ENCODE peak calls at places on chromosomes 16 and 17, in eight cellular contexts. D is nephron progenitor cell, W is H9, S is NCI-H2171 treated with DMSO at 0.1 percent for 48 hours, C is NCI-H146, Z is AG09319, H is lower leg skin, I is neural progenitor cell. E is an unnamed sample.

GRCh38 chr17:78991906-78992532 is 12.3 kb upstream of the LGALS3BP start:
- DNase-seq in I (no peak), H (no peak), C (no peak), D (no peak), Z (no peak), S (no peak), W (no peak), E (peak; percentile 3)

GRCh38 chr16:2250652-2251280 is 621 bp downstream of the ECI1 start:
- DNase-seq in D (peak; percentile 30), H (no peak), Z (no peak), S (peak; percentile 39), C (no peak), I (no peak), W (no peak), E (no peak)

GRCh38 chr16:75745242-75745641 is 19.0 kb upstream of the CPHXL start:
- DNase-seq in S (no peak), W (no peak), Z (no peak), H (no peak), I (no peak), D (no peak), C (no peak), E (no peak)

GRCh38 chr17:67970783-67971182 is 25.5 kb downstream of the C17orf58 start:
- DNase-seq in D (no peak), Z (no peak), W (no peak), H (no peak), C (no peak), S (no peak), I (no peak), E (no peak)

GRCh38 chr16:81896902-81897301 is 114.4 kb downstream of the SDR42E1 start:
- DNase-seq in H (no peak), D (no peak), I (no peak), W (no peak), Z (no peak), S (no peak), C (no peak), E (no peak)

GRCh38 chr16:11076259-11077018 is 132.1 kb downstream of the CLEC16A start:
- DNase-seq in D (peak; percentile 30), C (no peak), Z (no peak), S (peak; percentile 96), W (no peak), I (peak; percentile 24), H (no peak), E (no peak)

GRCh38 chr16:88634141-88634993 is 4.0 kb upstream of the IL17C start:
- DNase-seq in C (no peak), H (no peak), Z (no peak), W (peak; percentile 85), S (no peak), D (peak; percentile 83), I (peak; percentile 83), E (no peak)

GRCh38 chr16:57742543-57742942 is 7.0 kb downstream of the KATNB1 start:
- DNase-seq in W (no peak), S (no peak), D (no peak), I (no peak), H (no peak), Z (no peak), C (peak; percentile 32), E (no peak)

GRCh38 chr16:62741692-62742091 is 705.5 kb upstream of the CDH8 start:
- DNase-seq in C (no peak), W (no peak), Z (no peak), H (no peak), I (no peak), D (no peak), S (no peak), E (no peak)

GRCh38 chr17:82892869-82893565 is 53.2 kb upstream of the ZNF750 start:
- DNase-seq in W (no peak), S (no peak), D (no peak), Z (no peak), C (no peak), H (no peak), I (no peak), E (no peak)

GRCh38 chr16:50434872-50435478 is 66.2 kb upstream of the BRD7 start:
- DNase-seq in C (no peak), H (no peak), W (no peak), D (no peak), S (no peak), Z (no peak), I (no peak), E (no peak)

GRCh38 chr17:3845361-3845753 is 689 bp downstream of the NCBP3 start:
- DNase-seq in Z (no peak), H (no peak), C (peak; percentile 58), S (peak; percentile 41), D (no peak), I (no peak), W (no peak), E (no peak)

GRCh38 chr17:333626-334396 is 18.8 kb downstream of the RPH3AL start:
- DNase-seq in Z (no peak), C (no peak), D (peak; percentile 67), I (peak; percentile 74), S (no peak), W (peak; percentile 81), H (no peak), E (no peak)

GRCh38 chr17:31527606-31528005 is 136.1 kb downstream of the RAB11FIP4 start:
- DNase-seq in I (no peak), W (no peak), D (no peak), C (no peak), S (no peak), H (no peak), Z (no peak), E (no peak)

E was measured in BE2C.